ENCODE peak calls at places on chromosomes 2 and 18, in ten cellular contexts. D, G, H, M, Y, R, Q, C, W and A are unnamed samples.
A peak's percentile ranks its signal among the peaks of the same experiment; 100 is the strongest.

GRCh38 chr2:195356026-195356425 is 301.0 kb upstream of the SLC39A10 start:
- DNase-seq in D (no peak), G (no peak), H (no peak), M (no peak), Y (no peak), R (no peak), Q (no peak), C (no peak), W (peak; percentile 16), A (no peak)

GRCh38 chr2:74915743-74916142 is 42.7 kb upstream of the POLE4 start:
- DNase-seq in D (no peak), G (no peak), H (no peak), M (no peak), Y (no peak), R (no peak), Q (no peak), C (no peak), W (peak; percentile 70), A (peak; percentile 55)

GRCh38 chr2:149200109-149200520 is 130.3 kb upstream of the LYPD6 start:
- DNase-seq in D (no peak), G (no peak), H (no peak), M (no peak), Y (no peak), R (no peak), Q (peak; percentile 38), C (no peak), W (no peak), A (no peak)

GRCh38 chr2:209323738-209324137 is 100.1 kb upstream of the MAP2 start:
- DNase-seq in D (no peak), G (no peak), H (no peak), M (no peak), Y (no peak), R (no peak), Q (no peak), C (no peak), W (no peak), A (no peak)

GRCh38 chr2:39584283-39584972 is 81.3 kb upstream of the TMEM178A start:
- DNase-seq in D (no peak), G (no peak), H (peak; percentile 26), M (no peak), Y (no peak), R (no peak), Q (no peak), C (no peak), W (peak; percentile 82), A (peak; percentile 58)

GRCh38 chr2:72457801-72458516 is 310.3 kb upstream of the CYP26B1 start:
- DNase-seq in D (no peak), G (no peak), H (no peak), M (no peak), Y (no peak), R (no peak), Q (peak; percentile 6), C (no peak), W (peak; percentile 54), A (no peak)

GRCh38 chr2:238231251-238231793 is 8.5 kb downstream of the HES6 start:
- DNase-seq in D (peak; percentile 85), G (peak; percentile 79), H (no peak), M (peak; percentile 74), Y (no peak), R (peak; percentile 86), Q (no peak), C (peak; percentile 76), W (peak; percentile 44), A (peak; percentile 54)

GRCh38 chr2:20501974-20502373 is 55.1 kb downstream of the RHOB start:
- DNase-seq in D (no peak), G (no peak), H (peak; percentile 94), M (no peak), Y (no peak), R (no peak), Q (peak; percentile 83), C (no peak), W (peak; percentile 100), A (peak; percentile 88)

GRCh38 chr18:10036479-10036878 is 122.7 kb downstream of the VAPA start:
- DNase-seq in D (no peak), G (no peak), H (no peak), M (no peak), Y (no peak), R (no peak), Q (no peak), C (no peak), W (no peak), A (no peak)

GRCh38 chr2:135259116-135259515 is 207.0 kb downstream of the RAB3GAP1 start:
- DNase-seq in D (no peak), G (no peak), H (no peak), M (no peak), Y (no peak), R (no peak), Q (no peak), C (no peak), W (no peak), A (no peak)

GRCh38 chr18:78293516-78293915 is 686.1 kb upstream of the SALL3 start:
- DNase-seq in D (no peak), G (no peak), H (no peak), M (no peak), Y (no peak), R (no peak), Q (no peak), C (no peak), W (no peak), A (no peak)
- H3K27ac ChIP-seq in D (no peak overlapping the region), G (peak overlapping the region; percentile 1), H (no peak overlapping the region), M (no peak overlapping the region), Y (no peak overlapping the region), R (no peak overlapping the region), Q (no peak overlapping the region), C (no peak overlapping the region), W (no peak overlapping the region), A (no peak overlapping the region)

DNA sequence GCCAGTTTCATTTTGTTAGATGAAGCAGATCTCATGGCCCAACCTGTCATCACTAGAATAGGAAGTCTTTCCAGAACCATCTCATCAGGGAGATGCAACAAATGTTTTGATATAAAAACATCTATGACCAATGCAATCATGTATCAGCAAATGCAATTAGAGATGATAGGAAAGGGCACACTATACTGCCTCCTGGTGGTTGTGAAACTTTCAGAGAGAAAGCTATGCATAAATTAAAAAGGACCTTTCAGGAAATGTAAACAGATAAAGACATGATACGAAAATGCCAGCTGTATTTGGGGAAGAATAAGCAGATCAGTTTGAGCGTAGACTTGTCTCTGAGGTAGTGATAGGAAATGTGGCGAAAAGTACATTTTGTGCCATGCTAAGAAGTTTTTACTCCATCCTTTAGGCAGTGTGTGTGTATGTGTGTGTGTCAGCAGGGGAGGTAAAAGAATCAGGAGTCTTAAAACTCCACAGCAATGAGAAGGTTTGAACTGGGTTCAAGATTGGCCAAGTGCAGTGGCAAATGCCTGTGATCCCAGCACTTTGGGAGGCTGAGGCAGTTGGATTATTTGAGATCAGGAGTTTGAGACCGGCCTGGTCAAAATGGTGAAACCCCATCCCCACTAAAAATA is 479.3 kb downstream of the CPS1 start:
- DNase-seq in D (no peak), G (no peak), H (no peak), M (no peak), Y (peak; percentile 22), R (no peak), Q (no peak), C (peak; percentile 17), W (peak; percentile 4), A (peak; percentile 45)
- TF ChIP-seq CTCF in D (peak; percentile 64), G (no peak), H (peak; percentile 52), M (peak; percentile 43), Y (peak; percentile 63), R (no peak), Q (no peak), C (peak; percentile 32), W (peak; percentile 45), A (peak; percentile 66)

GRCh38 chr2:215556979-215557378 is 121.1 kb upstream of the FN1 start:
- DNase-seq in D (no peak), G (no peak), H (no peak), M (no peak), Y (no peak), R (no peak), Q (no peak), C (no peak), W (peak; percentile 51), A (no peak)

GRCh38 chr2:215552144-215552580 is 116.3 kb upstream of the FN1 start:
- DNase-seq in D (no peak), G (no peak), H (no peak), M (no peak), Y (no peak), R (no peak), Q (no peak), C (no peak), W (no peak), A (no peak)

GRCh38 chr2:215553946-215554345 is 118.1 kb upstream of the FN1 start:
- DNase-seq in D (no peak), G (no peak), H (no peak), M (no peak), Y (peak; percentile 2), R (no peak), Q (no peak), C (no peak), W (no peak), A (no peak)

GRCh38 chr2:215550331-215550730 is 114.5 kb upstream of the FN1 start:
- DNase-seq in D (no peak), G (no peak), H (no peak), M (no peak), Y (no peak), R (no peak), Q (no peak), C (no peak), W (no peak), A (no peak)

DNA sequence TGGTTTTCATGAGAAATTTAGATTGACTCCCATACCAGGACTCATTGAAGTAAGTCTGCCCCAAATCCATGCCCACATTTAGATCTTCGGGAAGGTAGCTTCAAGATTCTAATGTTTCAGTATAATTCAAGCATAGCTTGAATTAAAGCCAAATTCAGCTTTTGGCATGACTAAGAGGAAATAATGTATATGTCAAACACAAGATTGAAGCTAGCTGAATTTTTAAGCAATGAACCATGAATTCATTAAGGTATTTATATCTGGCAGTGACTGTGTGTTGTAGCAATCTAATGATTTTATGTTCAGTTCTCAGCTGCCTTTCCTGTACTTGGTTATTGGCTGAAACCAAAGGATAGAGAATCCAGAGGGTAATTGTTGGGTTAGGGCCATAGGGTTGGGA is 118.8 kb upstream of the FN1 start:
- DNase-seq in D (no peak), G (no peak), H (no peak), M (no peak), Y (no peak), R (no peak), Q (peak; percentile 34), C (no peak), W (peak; percentile 81), A (no peak)
- H3K27ac ChIP-seq in D (no peak overlapping the region), G (no peak overlapping the region), H (peak overlapping the region; percentile 69), M (no peak overlapping the region), Y (no peak overlapping the region), R (no peak overlapping the region), Q (no peak overlapping the region), C (no peak overlapping the region), W (peak overlapping the region; percentile 46), A (peak overlapping the region; percentile 1)

DNA sequence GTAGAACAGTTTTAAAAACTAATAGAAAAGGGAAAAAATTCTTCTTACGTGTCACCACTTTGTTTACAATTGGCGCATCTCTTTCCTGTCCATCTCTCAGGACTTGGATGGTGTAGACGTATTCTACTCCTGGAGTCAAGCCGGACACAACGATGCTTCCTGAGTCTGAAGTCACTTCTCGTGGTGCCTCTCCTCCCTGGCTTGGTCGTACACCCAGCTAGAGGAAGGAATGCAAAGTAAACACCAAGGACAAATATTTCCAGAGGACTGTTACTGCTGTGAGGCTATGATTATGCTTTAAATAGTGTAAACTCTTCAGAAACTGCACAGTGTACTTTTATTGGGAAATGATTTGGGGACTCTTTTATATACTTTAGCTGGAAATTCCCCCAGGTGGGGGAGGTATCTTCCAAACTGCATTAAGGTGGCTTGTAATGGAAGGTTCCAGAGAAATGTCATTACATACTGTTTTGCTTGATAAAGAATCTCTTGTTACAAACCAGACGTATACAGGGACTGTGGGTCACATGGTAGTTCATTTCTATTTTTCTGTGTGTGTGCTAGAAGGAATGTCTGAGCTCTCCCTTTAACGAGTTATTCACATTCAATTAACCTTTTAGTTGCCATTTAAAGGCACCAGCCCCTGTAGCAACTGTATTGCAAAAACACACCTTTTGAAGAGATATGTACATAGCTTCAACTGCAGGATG is 38.1 kb downstream of the FN1 start:
- DNase-seq in D (no peak), G (no peak), H (no peak), M (no peak), Y (no peak), R (no peak), Q (no peak), C (no peak), W (peak; percentile 53), A (peak; percentile 47)
- TF ChIP-seq CTCF in D (no peak), G (no peak), H (peak; percentile 40), M (no peak), Y (no peak), R (no peak), Q (no peak), C (no peak), W (no peak), A (no peak)